ENCODE peak calls at places on chromosomes 5 and 9, in four cellular contexts. One of them, this sample, is unnamed.

GRCh38 chr5:94793113-94793815 is 174.8 kb downstream of the SLF1 start:
- DNase-seq in C1 segment of cervical spinal cord: no peak
- DNase-seq in ELR: peak
- DNase-seq in activated T-helper 2 cell treated with anti-CD3 and anti-CD28 coated beads, Interferon-gamma antibody, Interleukin-2, Interleukin-4, amounts not matched to agents 10 μg/mL and 5 μg/mL and 100 μg/mL, durations not matched to agents 14 hours and 24 hours and 36 hours: peak
- DNase-seq in this sample: peak

GRCh38 chr5:1654786-1655495 is 131.2 kb upstream of the LPCAT1 start:
- DNase-seq in C1 segment of cervical spinal cord: no peak
- DNase-seq in ELR: no peak
- DNase-seq in activated T-helper 2 cell treated with anti-CD3 and anti-CD28 coated beads, Interferon-gamma antibody, Interleukin-2, Interleukin-4, amounts not matched to agents 10 μg/mL and 5 μg/mL and 100 μg/mL, durations not matched to agents 14 hours and 24 hours and 36 hours: no peak
- DNase-seq in this sample: no peak

GRCh38 chr9:80899208-80899607 is 790.1 kb downstream of the TLE1 start:
- DNase-seq in C1 segment of cervical spinal cord: no peak
- DNase-seq in ELR: peak
- DNase-seq in activated T-helper 2 cell treated with anti-CD3 and anti-CD28 coated beads, Interferon-gamma antibody, Interleukin-2, Interleukin-4, amounts not matched to agents 10 μg/mL and 5 μg/mL and 100 μg/mL, durations not matched to agents 14 hours and 24 hours and 36 hours: no peak
- DNase-seq in this sample: no peak

GRCh38 chr5:108061941-108062340 is 320.0 kb downstream of the FBXL17 start:
- DNase-seq in C1 segment of cervical spinal cord: no peak
- DNase-seq in ELR: no peak
- DNase-seq in activated T-helper 2 cell treated with anti-CD3 and anti-CD28 coated beads, Interferon-gamma antibody, Interleukin-2, Interleukin-4, amounts not matched to agents 10 μg/mL and 5 μg/mL and 100 μg/mL, durations not matched to agents 14 hours and 24 hours and 36 hours: no peak
- DNase-seq in this sample: no peak

GRCh38 chr9:37943329-37944265 is 39.7 kb upstream of the SLC25A51 start:
- DNase-seq in C1 segment of cervical spinal cord: peak
- DNase-seq in ELR: peak
- DNase-seq in activated T-helper 2 cell treated with anti-CD3 and anti-CD28 coated beads, Interferon-gamma antibody, Interleukin-2, Interleukin-4, amounts not matched to agents 10 μg/mL and 5 μg/mL and 100 μg/mL, durations not matched to agents 14 hours and 24 hours and 36 hours: no peak
- DNase-seq in this sample: peak

GRCh38 chr5:68232272-68232671 is 16.7 kb downstream of the PIK3R1 start:
- DNase-seq in C1 segment of cervical spinal cord: no peak
- DNase-seq in ELR: no peak
- DNase-seq in activated T-helper 2 cell treated with anti-CD3 and anti-CD28 coated beads, Interferon-gamma antibody, Interleukin-2, Interleukin-4, amounts not matched to agents 10 μg/mL and 5 μg/mL and 100 μg/mL, durations not matched to agents 14 hours and 24 hours and 36 hours: no peak
- DNase-seq in this sample: no peak

GRCh38 chr9:36074870-36075532 is 38.3 kb downstream of the RECK start:
- DNase-seq in C1 segment of cervical spinal cord: peak
- DNase-seq in ELR: no peak
- DNase-seq in activated T-helper 2 cell treated with anti-CD3 and anti-CD28 coated beads, Interferon-gamma antibody, Interleukin-2, Interleukin-4, amounts not matched to agents 10 μg/mL and 5 μg/mL and 100 μg/mL, durations not matched to agents 14 hours and 24 hours and 36 hours: no peak
- DNase-seq in this sample: peak

GRCh38 chr5:4804619-4805211 is 335.4 kb upstream of the ADAMTS16 start:
- DNase-seq in C1 segment of cervical spinal cord: no peak
- DNase-seq in ELR: no peak
- DNase-seq in activated T-helper 2 cell treated with anti-CD3 and anti-CD28 coated beads, Interferon-gamma antibody, Interleukin-2, Interleukin-4, amounts not matched to agents 10 μg/mL and 5 μg/mL and 100 μg/mL, durations not matched to agents 14 hours and 24 hours and 36 hours: no peak
- DNase-seq in this sample: no peak

GRCh38 chr9:26181836-26182235 is 503.6 kb upstream of the TUSC1 start:
- DNase-seq in C1 segment of cervical spinal cord: no peak
- DNase-seq in ELR: no peak
- DNase-seq in activated T-helper 2 cell treated with anti-CD3 and anti-CD28 coated beads, Interferon-gamma antibody, Interleukin-2, Interleukin-4, amounts not matched to agents 10 μg/mL and 5 μg/mL and 100 μg/mL, durations not matched to agents 14 hours and 24 hours and 36 hours: no peak
- DNase-seq in this sample: no peak

GRCh38 chr9:78967557-78968212 is 604.1 kb upstream of the TLE4 start:
- DNase-seq in C1 segment of cervical spinal cord: no peak
- DNase-seq in ELR: peak
- DNase-seq in activated T-helper 2 cell treated with anti-CD3 and anti-CD28 coated beads, Interferon-gamma antibody, Interleukin-2, Interleukin-4, amounts not matched to agents 10 μg/mL and 5 μg/mL and 100 μg/mL, durations not matched to agents 14 hours and 24 hours and 36 hours: no peak
- DNase-seq in this sample: no peak

GRCh38 chr5:148805323-148806290 is 20.8 kb upstream of the ADRB2 start:
- DNase-seq in C1 segment of cervical spinal cord: no peak
- DNase-seq in ELR: peak
- DNase-seq in activated T-helper 2 cell treated with anti-CD3 and anti-CD28 coated beads, Interferon-gamma antibody, Interleukin-2, Interleukin-4, amounts not matched to agents 10 μg/mL and 5 μg/mL and 100 μg/mL, durations not matched to agents 14 hours and 24 hours and 36 hours: no peak
- DNase-seq in this sample: peak

GRCh38 chr5:38695021-38695961 is 138.8 kb upstream of the LIFR start:
- DNase-seq in C1 segment of cervical spinal cord: no peak
- DNase-seq in ELR: no peak
- DNase-seq in activated T-helper 2 cell treated with anti-CD3 and anti-CD28 coated beads, Interferon-gamma antibody, Interleukin-2, Interleukin-4, amounts not matched to agents 10 μg/mL and 5 μg/mL and 100 μg/mL, durations not matched to agents 14 hours and 24 hours and 36 hours: no peak
- DNase-seq in this sample: no peak

GRCh38 chr5:76175821-76176403 is 92.7 kb downstream of the SV2C start:
- DNase-seq in C1 segment of cervical spinal cord: no peak
- DNase-seq in ELR: no peak
- DNase-seq in activated T-helper 2 cell treated with anti-CD3 and anti-CD28 coated beads, Interferon-gamma antibody, Interleukin-2, Interleukin-4, amounts not matched to agents 10 μg/mL and 5 μg/mL and 100 μg/mL, durations not matched to agents 14 hours and 24 hours and 36 hours: no peak
- DNase-seq in this sample: no peak